ENCODE peak calls at places on chromosomes 12 and 14, in four cellular contexts. L, D, W and B are unnamed samples.
A peak's percentile ranks its signal among the peaks of the same experiment; 100 is the strongest.

GRCh38 chr14:88251650-88252049 is 71.4 kb downstream of the KCNK10 start:
- DNase-seq in L (no peak), D (no peak), W (no peak), B (no peak)

GRCh38 chr12:53214221-53214620 is 7.2 kb upstream of the ITGB7 start:
- DNase-seq in L (no peak), D (no peak), W (no peak), B (no peak)

GRCh38 chr12:93015970-93016751 is 87.1 kb upstream of the EEA1 start:
- DNase-seq in L (peak; percentile 97), D (no peak), W (no peak), B (no peak)

GRCh38 chr12:108939594-108939993 is 59.7 kb downstream of the DAO start:
- DNase-seq in L (peak; percentile 12), D (peak; percentile 21), W (no peak), B (peak; percentile 16)

GRCh38 chr12:23810327-23810902 is 139.1 kb downstream of the SOX5 start:
- DNase-seq in L (no peak), D (no peak), W (no peak), B (peak; percentile 34)

GRCh38 chr12:67842124-67842523 is 147.1 kb upstream of the IFNG-AS1 start:
- DNase-seq in L (no peak), D (no peak), W (no peak), B (no peak)

GRCh38 chr12:48717252-48717695 is 767 bp upstream of the CCNT1 start:
- DNase-seq in L (no peak), D (peak; percentile 9), W (no peak), B (peak; percentile 35)

GRCh38 chr12:31370645-31371620 is 45.0 kb upstream of the SINHCAF start:
- DNase-seq in L (peak; percentile 77), D (no peak), W (peak; percentile 66), B (peak; percentile 45)

GRCh38 chr12:10690906-10691305 is 17.1 kb upstream of the STYK1 start:
- DNase-seq in L (no peak), D (no peak), W (no peak), B (no peak)

GRCh38 chr12:108730337-108731104 is 797 bp downstream of the CORO1C start:
- DNase-seq in L (peak; percentile 54), D (no peak), W (peak; percentile 79), B (peak; percentile 59)

GRCh38 chr12:109147954-109148353 is 31.6 kb downstream of the ACACB start:
- DNase-seq in L (no peak), D (no peak), W (no peak), B (no peak)

GRCh38 chr12:117494833-117495714 is 133.6 kb upstream of the NOS1 start:
- DNase-seq in L (peak; percentile 10), D (no peak), W (no peak), B (no peak)

GRCh38 chr12:122871851-122872785 is 23.8 kb downstream of the VPS37B start:
- DNase-seq in L (no peak), D (peak; percentile 52), W (peak; percentile 94), B (no peak)

GRCh38 chr12:41636658-41637057 is 448.5 kb downstream of the PDZRN4 start:
- DNase-seq in L (no peak), D (no peak), W (no peak), B (no peak)

GRCh38 chr14:21040370-21040925 is 1.7 kb upstream of the RNASE7 start:
- DNase-seq in L (no peak), D (no peak), W (no peak), B (no peak)

GRCh38 chr14:21044106-21044618 is 2.0 kb downstream of the RNASE7 start:
- DNase-seq in L (peak; percentile 78), D (no peak), W (no peak), B (no peak)

GRCh38 chr14:21041676-21042433 is at the start of gene RNASE7:
- DNase-seq in L (no peak), D (no peak), W (no peak), B (no peak)

GRCh38 chr14:21043387-21044105 is 1.4 kb downstream of the RNASE7 start:
- DNase-seq in L (no peak), D (no peak), W (no peak), B (no peak)

GRCh38 chr14:21042918-21043317 is 756 bp downstream of the RNASE7 start:
- DNase-seq in L (no peak), D (no peak), W (no peak), B (no peak)
- TF ChIP-seq BRCA1 in L (no peak), D (no peak), W (no peak), B (no peak)

DNA sequence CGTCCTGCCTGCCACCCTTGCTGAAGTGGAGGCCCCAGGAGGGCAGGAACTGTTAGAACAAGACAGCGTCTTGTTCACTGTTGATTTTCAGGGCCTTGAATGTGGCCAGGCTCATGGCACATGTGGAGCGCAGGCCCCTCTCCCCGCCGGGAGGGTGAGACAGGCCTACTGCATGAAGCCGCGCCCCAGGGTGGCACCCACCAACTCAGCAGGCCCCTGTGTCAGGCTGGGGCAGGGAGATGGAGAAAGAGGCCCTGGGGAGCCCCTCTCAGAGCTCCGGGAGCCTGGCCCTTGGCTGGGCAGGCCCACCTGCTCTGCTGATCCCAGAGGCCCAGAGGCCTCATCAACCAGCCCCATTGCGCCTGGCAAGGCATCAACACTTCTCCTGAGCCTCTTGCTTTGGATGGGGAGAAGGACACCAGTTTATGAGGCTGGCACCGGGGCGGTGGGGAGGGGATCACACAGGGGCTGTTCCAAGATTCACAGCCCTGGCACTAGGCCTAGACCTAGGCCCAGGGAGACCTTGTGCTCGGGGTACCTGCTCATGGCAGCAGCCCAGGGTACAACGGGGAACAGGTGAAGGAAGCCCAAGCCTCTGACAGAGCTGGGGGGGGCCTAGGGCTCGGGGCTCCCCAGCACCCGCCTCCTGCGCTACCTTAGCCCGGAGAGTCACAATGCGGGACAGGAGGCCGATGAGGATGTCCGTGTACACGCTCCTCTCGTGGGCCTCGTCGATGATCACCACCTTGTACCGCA is 18.1 kb downstream of the DHX37 start:
- DNase-seq in L (no peak), D (no peak), W (no peak), B (no peak)
- TF ChIP-seq BRCA1 in L (no peak), D (no peak), W (no peak), B (no peak)

GRCh38 chr14:104688755-104689619 is at the start of gene INF2:
- DNase-seq in L (peak; percentile 62), D (no peak), W (peak; percentile 84), B (peak; percentile 91)

GRCh38 chr14:104690266-104690711 is 871 bp downstream of the INF2 start:
- DNase-seq in L (no peak), D (no peak), W (no peak), B (no peak)

GRCh38 chr14:104690861-104691455 is 1.5 kb downstream of the INF2 start:
- DNase-seq in L (no peak), D (no peak), W (no peak), B (no peak)

GRCh38 chr14:104688505-104688754 is 988 bp upstream of the INF2 start:
- DNase-seq in L (no peak), D (no peak), W (no peak), B (no peak)

DNA sequence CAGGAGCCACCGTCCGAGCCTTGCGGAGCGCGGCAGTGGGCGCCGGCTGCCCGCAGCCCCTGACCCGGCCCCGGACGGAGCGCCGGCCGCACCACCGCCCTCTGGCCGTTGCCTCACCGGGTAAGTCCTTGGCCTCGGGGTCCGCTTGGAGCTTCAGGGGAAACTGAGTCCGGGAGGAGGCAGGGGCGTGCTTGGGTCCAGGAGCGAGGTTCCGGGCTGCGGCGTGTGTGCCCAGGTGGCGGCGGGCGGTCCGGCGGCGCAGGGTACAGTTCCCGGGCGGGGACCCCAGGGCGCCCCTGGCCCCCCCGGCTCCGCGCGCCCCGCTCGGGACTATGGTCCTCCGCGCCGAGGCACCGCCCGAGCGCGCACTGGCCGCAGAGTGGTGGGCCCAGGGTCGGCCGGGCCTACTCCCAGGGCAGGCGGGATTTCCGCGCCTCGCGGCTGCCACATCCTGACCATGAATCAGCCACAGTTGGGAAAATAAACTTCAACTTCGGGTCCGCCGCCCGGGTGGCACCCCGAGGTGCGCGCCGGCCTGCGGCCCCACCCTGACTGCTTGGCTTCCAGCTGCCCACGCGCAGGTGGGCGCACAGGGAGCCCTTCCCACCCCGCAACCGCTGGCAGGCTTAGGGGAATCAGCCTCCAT is 325 bp downstream of the INF2 start:
- DNase-seq in L (no peak), D (no peak), W (no peak), B (no peak)
- TF ChIP-seq BRCA1 in L (no peak), D (no peak), W (no peak), B (no peak)

GRCh38 chr12:16949351-16949750 is 343.4 kb upstream of the LMO3 start:
- DNase-seq in L (no peak), D (no peak), W (no peak), B (no peak)
- TF ChIP-seq BRCA1 in L (no peak), D (no peak), W (no peak), B (no peak)

GRCh38 chr14:91770185-91770584 is 38.3 kb upstream of the CATSPERB start:
- DNase-seq in L (no peak), D (no peak), W (no peak), B (no peak)
- TF ChIP-seq BRCA1 in L (no peak), D (no peak), W (no peak), B (no peak)

DNA sequence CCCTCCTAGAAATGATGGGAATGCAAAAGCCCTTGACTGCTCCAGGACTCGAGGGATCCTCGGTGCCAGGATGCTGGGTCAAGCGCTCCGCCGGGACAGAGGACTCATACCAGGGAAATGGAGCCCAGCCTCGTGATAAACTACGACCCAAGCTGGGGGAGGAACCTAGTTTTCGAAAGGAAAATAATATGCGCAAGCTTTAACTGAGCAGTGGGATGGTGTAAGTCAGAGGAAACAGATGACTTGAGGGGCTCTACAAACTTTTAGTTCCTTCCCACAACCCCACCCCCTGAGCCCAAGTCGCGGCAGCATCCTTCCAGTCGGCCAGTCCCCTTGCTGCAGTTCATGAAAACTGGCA is 654 bp upstream of the SUPT16H start:
- DNase-seq in L (no peak), D (no peak), W (no peak), B (no peak)
- TF ChIP-seq BRCA1 in L (no peak), D (no peak), W (no peak), B (no peak)

GRCh38 chr12:29283969-29284368 is 97.0 kb downstream of the ERGIC2 start:
- DNase-seq in L (no peak), D (no peak), W (no peak), B (no peak)
- TF ChIP-seq BRCA1 in L (no peak), D (no peak), W (no peak), B (no peak)

GRCh38 chr12:131542351-131542750 is 168.5 kb upstream of the SFSWAP start:
- DNase-seq in L (no peak), D (no peak), W (no peak), B (no peak)
- TF ChIP-seq BRCA1 in L (no peak), D (no peak), W (no peak), B (no peak)